ENCODE peak calls at places on chromosomes 13 and 19, in eight cellular contexts. One of them, this sample, is unnamed.

GRCh38 chr13:50485979-50486935 is 357.2 kb downstream of the DLEU7 start:
- DNase-seq in stimulated activated CD8-positive, alpha-beta memory T cell treated with anti-CD3 and anti-CD28 coated beads, Interleukin-7, amount 100 ng/mL, for 1 hour: no peak
- DNase-seq in Caco-2: no peak
- DNase-seq in uterus: no peak
- DNase-seq in NCI-H1048: no peak
- DNase-seq in activated CD4-positive, alpha-beta T cell treated with anti-CD3 and anti-CD28 coated beads for 48 hours: no peak
- DNase-seq in activated naive CD8-positive, alpha-beta T cell treated with anti-CD3 and anti-CD28 coated beads, Interleukin-2, amount 50 U/mL, for 24 hours: no peak
- DNase-seq in dorsolateral prefrontal cortex: no peak
- DNase-seq in this sample: no peak

GRCh38 chr13:113044431-113045114 is 61.0 kb upstream of the F7 start:
- DNase-seq in stimulated activated CD8-positive, alpha-beta memory T cell treated with anti-CD3 and anti-CD28 coated beads, Interleukin-7, amount 100 ng/mL, for 1 hour: no peak
- DNase-seq in Caco-2: no peak
- DNase-seq in uterus: no peak
- DNase-seq in NCI-H1048: no peak
- DNase-seq in activated CD4-positive, alpha-beta T cell treated with anti-CD3 and anti-CD28 coated beads for 48 hours: no peak
- DNase-seq in activated naive CD8-positive, alpha-beta T cell treated with anti-CD3 and anti-CD28 coated beads, Interleukin-2, amount 50 U/mL, for 24 hours: no peak
- DNase-seq in dorsolateral prefrontal cortex: peak; percentile 94
- DNase-seq in this sample: peak; percentile 87

GRCh38 chr19:41795031-41795461 is 1.3 kb upstream of the CEACAM3 start:
- DNase-seq in stimulated activated CD8-positive, alpha-beta memory T cell treated with anti-CD3 and anti-CD28 coated beads, Interleukin-7, amount 100 ng/mL, for 1 hour: peak; percentile 22
- DNase-seq in Caco-2: peak; percentile 68
- DNase-seq in uterus: no peak
- DNase-seq in NCI-H1048: peak; percentile 18
- DNase-seq in activated CD4-positive, alpha-beta T cell treated with anti-CD3 and anti-CD28 coated beads for 48 hours: peak; percentile 77
- DNase-seq in activated naive CD8-positive, alpha-beta T cell treated with anti-CD3 and anti-CD28 coated beads, Interleukin-2, amount 50 U/mL, for 24 hours: peak; percentile 67
- DNase-seq in dorsolateral prefrontal cortex: no peak
- DNase-seq in this sample: no peak

GRCh38 chr13:100789481-100789880 is 114.9 kb upstream of the TMTC4 start:
- DNase-seq in stimulated activated CD8-positive, alpha-beta memory T cell treated with anti-CD3 and anti-CD28 coated beads, Interleukin-7, amount 100 ng/mL, for 1 hour: no peak
- DNase-seq in Caco-2: no peak
- DNase-seq in uterus: no peak
- DNase-seq in NCI-H1048: no peak
- DNase-seq in activated CD4-positive, alpha-beta T cell treated with anti-CD3 and anti-CD28 coated beads for 48 hours: no peak
- DNase-seq in activated naive CD8-positive, alpha-beta T cell treated with anti-CD3 and anti-CD28 coated beads, Interleukin-2, amount 50 U/mL, for 24 hours: no peak
- DNase-seq in dorsolateral prefrontal cortex: peak; percentile 61
- DNase-seq in this sample: no peak

GRCh38 chr19:18168673-18169381 is 4.8 kb upstream of the IFI30 start:
- DNase-seq in stimulated activated CD8-positive, alpha-beta memory T cell treated with anti-CD3 and anti-CD28 coated beads, Interleukin-7, amount 100 ng/mL, for 1 hour: no peak
- DNase-seq in Caco-2: no peak
- DNase-seq in uterus: no peak
- DNase-seq in NCI-H1048: no peak
- DNase-seq in activated CD4-positive, alpha-beta T cell treated with anti-CD3 and anti-CD28 coated beads for 48 hours: no peak
- DNase-seq in activated naive CD8-positive, alpha-beta T cell treated with anti-CD3 and anti-CD28 coated beads, Interleukin-2, amount 50 U/mL, for 24 hours: no peak
- DNase-seq in dorsolateral prefrontal cortex: no peak
- DNase-seq in this sample: no peak

GRCh38 chr13:90055121-90055520 is 1292.4 kb upstream of the MIR17HG start:
- DNase-seq in stimulated activated CD8-positive, alpha-beta memory T cell treated with anti-CD3 and anti-CD28 coated beads, Interleukin-7, amount 100 ng/mL, for 1 hour: no peak
- DNase-seq in Caco-2: no peak
- DNase-seq in uterus: no peak
- DNase-seq in NCI-H1048: no peak
- DNase-seq in activated CD4-positive, alpha-beta T cell treated with anti-CD3 and anti-CD28 coated beads for 48 hours: no peak
- DNase-seq in activated naive CD8-positive, alpha-beta T cell treated with anti-CD3 and anti-CD28 coated beads, Interleukin-2, amount 50 U/mL, for 24 hours: no peak
- DNase-seq in dorsolateral prefrontal cortex: no peak
- DNase-seq in this sample: no peak

GRCh38 chr13:54563286-54563685 is 1534.7 kb downstream of the OLFM4 start:
- DNase-seq in stimulated activated CD8-positive, alpha-beta memory T cell treated with anti-CD3 and anti-CD28 coated beads, Interleukin-7, amount 100 ng/mL, for 1 hour: no peak
- DNase-seq in Caco-2: no peak
- DNase-seq in uterus: no peak
- DNase-seq in NCI-H1048: no peak
- DNase-seq in activated CD4-positive, alpha-beta T cell treated with anti-CD3 and anti-CD28 coated beads for 48 hours: no peak
- DNase-seq in activated naive CD8-positive, alpha-beta T cell treated with anti-CD3 and anti-CD28 coated beads, Interleukin-2, amount 50 U/mL, for 24 hours: no peak
- DNase-seq in dorsolateral prefrontal cortex: no peak
- DNase-seq in this sample: no peak

GRCh38 chr13:113860051-113860471 is 3.8 kb downstream of the GAS6 start:
- DNase-seq in stimulated activated CD8-positive, alpha-beta memory T cell treated with anti-CD3 and anti-CD28 coated beads, Interleukin-7, amount 100 ng/mL, for 1 hour: no peak
- DNase-seq in Caco-2: peak; percentile 81
- DNase-seq in uterus: no peak
- DNase-seq in NCI-H1048: no peak
- DNase-seq in activated CD4-positive, alpha-beta T cell treated with anti-CD3 and anti-CD28 coated beads for 48 hours: no peak
- DNase-seq in activated naive CD8-positive, alpha-beta T cell treated with anti-CD3 and anti-CD28 coated beads, Interleukin-2, amount 50 U/mL, for 24 hours: no peak
- DNase-seq in dorsolateral prefrontal cortex: no peak
- DNase-seq in this sample: no peak

GRCh38 chr19:5321851-5322681 is 18.5 kb downstream of the PTPRS start:
- DNase-seq in stimulated activated CD8-positive, alpha-beta memory T cell treated with anti-CD3 and anti-CD28 coated beads, Interleukin-7, amount 100 ng/mL, for 1 hour: no peak
- DNase-seq in Caco-2: no peak
- DNase-seq in uterus: no peak
- DNase-seq in NCI-H1048: no peak
- DNase-seq in activated CD4-positive, alpha-beta T cell treated with anti-CD3 and anti-CD28 coated beads for 48 hours: peak; percentile 34
- DNase-seq in activated naive CD8-positive, alpha-beta T cell treated with anti-CD3 and anti-CD28 coated beads, Interleukin-2, amount 50 U/mL, for 24 hours: peak; percentile 50
- DNase-seq in dorsolateral prefrontal cortex: peak; percentile 76
- DNase-seq in this sample: no peak

GRCh38 chr19:39397360-39398296 is 6.5 kb downstream of the MED29 start:
- DNase-seq in stimulated activated CD8-positive, alpha-beta memory T cell treated with anti-CD3 and anti-CD28 coated beads, Interleukin-7, amount 100 ng/mL, for 1 hour: peak; percentile 95
- DNase-seq in Caco-2: peak; percentile 94
- DNase-seq in uterus: peak; percentile 90
- DNase-seq in NCI-H1048: peak; percentile 73
- DNase-seq in activated CD4-positive, alpha-beta T cell treated with anti-CD3 and anti-CD28 coated beads for 48 hours: peak; percentile 96
- DNase-seq in activated naive CD8-positive, alpha-beta T cell treated with anti-CD3 and anti-CD28 coated beads, Interleukin-2, amount 50 U/mL, for 24 hours: peak; percentile 98
- DNase-seq in dorsolateral prefrontal cortex: peak; percentile 78
- DNase-seq in this sample: no peak

GRCh38 chr13:97116754-97117153 is 105.4 kb upstream of the MBNL2 start:
- DNase-seq in stimulated activated CD8-positive, alpha-beta memory T cell treated with anti-CD3 and anti-CD28 coated beads, Interleukin-7, amount 100 ng/mL, for 1 hour: no peak
- DNase-seq in Caco-2: no peak
- DNase-seq in uterus: peak; percentile 46
- DNase-seq in NCI-H1048: no peak
- DNase-seq in activated CD4-positive, alpha-beta T cell treated with anti-CD3 and anti-CD28 coated beads for 48 hours: no peak
- DNase-seq in activated naive CD8-positive, alpha-beta T cell treated with anti-CD3 and anti-CD28 coated beads, Interleukin-2, amount 50 U/mL, for 24 hours: no peak
- DNase-seq in dorsolateral prefrontal cortex: no peak
- DNase-seq in this sample: no peak

GRCh38 chr13:48318714-48319457 is 15.3 kb downstream of the RB1 start:
- DNase-seq in stimulated activated CD8-positive, alpha-beta memory T cell treated with anti-CD3 and anti-CD28 coated beads, Interleukin-7, amount 100 ng/mL, for 1 hour: no peak
- DNase-seq in Caco-2: no peak
- DNase-seq in uterus: no peak
- DNase-seq in NCI-H1048: no peak
- DNase-seq in activated CD4-positive, alpha-beta T cell treated with anti-CD3 and anti-CD28 coated beads for 48 hours: peak; percentile 28
- DNase-seq in activated naive CD8-positive, alpha-beta T cell treated with anti-CD3 and anti-CD28 coated beads, Interleukin-2, amount 50 U/mL, for 24 hours: peak; percentile 16
- DNase-seq in dorsolateral prefrontal cortex: no peak
- DNase-seq in this sample: no peak

GRCh38 chr13:35978607-35979316 is 152.4 kb downstream of the DCLK1 start:
- DNase-seq in stimulated activated CD8-positive, alpha-beta memory T cell treated with anti-CD3 and anti-CD28 coated beads, Interleukin-7, amount 100 ng/mL, for 1 hour: no peak
- DNase-seq in Caco-2: no peak
- DNase-seq in uterus: peak; percentile 60
- DNase-seq in NCI-H1048: no peak
- DNase-seq in activated CD4-positive, alpha-beta T cell treated with anti-CD3 and anti-CD28 coated beads for 48 hours: peak; percentile 30
- DNase-seq in activated naive CD8-positive, alpha-beta T cell treated with anti-CD3 and anti-CD28 coated beads, Interleukin-2, amount 50 U/mL, for 24 hours: peak; percentile 16
- DNase-seq in dorsolateral prefrontal cortex: no peak
- DNase-seq in this sample: no peak

GRCh38 chr19:47601180-47601904 is 7.6 kb upstream of the BICRA start:
- DNase-seq in stimulated activated CD8-positive, alpha-beta memory T cell treated with anti-CD3 and anti-CD28 coated beads, Interleukin-7, amount 100 ng/mL, for 1 hour: no peak
- DNase-seq in Caco-2: peak; percentile 76
- DNase-seq in uterus: no peak
- DNase-seq in NCI-H1048: no peak
- DNase-seq in activated CD4-positive, alpha-beta T cell treated with anti-CD3 and anti-CD28 coated beads for 48 hours: peak; percentile 17
- DNase-seq in activated naive CD8-positive, alpha-beta T cell treated with anti-CD3 and anti-CD28 coated beads, Interleukin-2, amount 50 U/mL, for 24 hours: no peak
- DNase-seq in dorsolateral prefrontal cortex: no peak
- DNase-seq in this sample: no peak

GRCh38 chr19:3893509-3894179 is 13.2 kb downstream of the ATCAY start:
- DNase-seq in stimulated activated CD8-positive, alpha-beta memory T cell treated with anti-CD3 and anti-CD28 coated beads, Interleukin-7, amount 100 ng/mL, for 1 hour: no peak
- DNase-seq in Caco-2: no peak
- DNase-seq in uterus: no peak
- DNase-seq in NCI-H1048: no peak
- DNase-seq in activated CD4-positive, alpha-beta T cell treated with anti-CD3 and anti-CD28 coated beads for 48 hours: no peak
- DNase-seq in activated naive CD8-positive, alpha-beta T cell treated with anti-CD3 and anti-CD28 coated beads, Interleukin-2, amount 50 U/mL, for 24 hours: no peak
- DNase-seq in dorsolateral prefrontal cortex: no peak
- DNase-seq in this sample: no peak

GRCh38 chr19:27971071-27971470 is 1241.9 kb downstream of the UQCRFS1 start:
- DNase-seq in stimulated activated CD8-positive, alpha-beta memory T cell treated with anti-CD3 and anti-CD28 coated beads, Interleukin-7, amount 100 ng/mL, for 1 hour: no peak
- DNase-seq in Caco-2: peak; percentile 60
- DNase-seq in uterus: no peak
- DNase-seq in NCI-H1048: no peak
- DNase-seq in activated CD4-positive, alpha-beta T cell treated with anti-CD3 and anti-CD28 coated beads for 48 hours: no peak
- DNase-seq in activated naive CD8-positive, alpha-beta T cell treated with anti-CD3 and anti-CD28 coated beads, Interleukin-2, amount 50 U/mL, for 24 hours: no peak
- DNase-seq in dorsolateral prefrontal cortex: no peak
- DNase-seq in this sample: no peak

GRCh38 chr19:37979547-37980082 is 72.6 kb downstream of the SIPA1L3 start:
- DNase-seq in stimulated activated CD8-positive, alpha-beta memory T cell treated with anti-CD3 and anti-CD28 coated beads, Interleukin-7, amount 100 ng/mL, for 1 hour: no peak
- DNase-seq in Caco-2: peak; percentile 75
- DNase-seq in uterus: no peak
- DNase-seq in NCI-H1048: no peak
- DNase-seq in activated CD4-positive, alpha-beta T cell treated with anti-CD3 and anti-CD28 coated beads for 48 hours: no peak
- DNase-seq in activated naive CD8-positive, alpha-beta T cell treated with anti-CD3 and anti-CD28 coated beads, Interleukin-2, amount 50 U/mL, for 24 hours: no peak
- DNase-seq in dorsolateral prefrontal cortex: no peak
- DNase-seq in this sample: no peak

GRCh38 chr13:49183672-49184315 is 36.3 kb upstream of the MLNR start:
- DNase-seq in stimulated activated CD8-positive, alpha-beta memory T cell treated with anti-CD3 and anti-CD28 coated beads, Interleukin-7, amount 100 ng/mL, for 1 hour: no peak
- DNase-seq in Caco-2: no peak
- DNase-seq in uterus: no peak
- DNase-seq in NCI-H1048: no peak
- DNase-seq in activated CD4-positive, alpha-beta T cell treated with anti-CD3 and anti-CD28 coated beads for 48 hours: no peak
- DNase-seq in activated naive CD8-positive, alpha-beta T cell treated with anti-CD3 and anti-CD28 coated beads, Interleukin-2, amount 50 U/mL, for 24 hours: no peak
- DNase-seq in dorsolateral prefrontal cortex: no peak
- DNase-seq in this sample: no peak

GRCh38 chr13:48443442-48444208 is 30.7 kb upstream of the LPAR6 start:
- DNase-seq in stimulated activated CD8-positive, alpha-beta memory T cell treated with anti-CD3 and anti-CD28 coated beads, Interleukin-7, amount 100 ng/mL, for 1 hour: no peak
- DNase-seq in Caco-2: no peak
- DNase-seq in uterus: no peak
- DNase-seq in NCI-H1048: no peak
- DNase-seq in activated CD4-positive, alpha-beta T cell treated with anti-CD3 and anti-CD28 coated beads for 48 hours: no peak
- DNase-seq in activated naive CD8-positive, alpha-beta T cell treated with anti-CD3 and anti-CD28 coated beads, Interleukin-2, amount 50 U/mL, for 24 hours: no peak
- DNase-seq in dorsolateral prefrontal cortex: no peak
- DNase-seq in this sample: no peak

GRCh38 chr19:2016041-2016807 is 710 bp upstream of the BTBD2 start:
- DNase-seq in stimulated activated CD8-positive, alpha-beta memory T cell treated with anti-CD3 and anti-CD28 coated beads, Interleukin-7, amount 100 ng/mL, for 1 hour: no peak
- DNase-seq in Caco-2: peak; percentile 72
- DNase-seq in uterus: peak; percentile 94
- DNase-seq in NCI-H1048: no peak
- DNase-seq in activated CD4-positive, alpha-beta T cell treated with anti-CD3 and anti-CD28 coated beads for 48 hours: peak; percentile 63
- DNase-seq in activated naive CD8-positive, alpha-beta T cell treated with anti-CD3 and anti-CD28 coated beads, Interleukin-2, amount 50 U/mL, for 24 hours: peak; percentile 63
- DNase-seq in dorsolateral prefrontal cortex: peak; percentile 61
- DNase-seq in this sample: peak; percentile 9

GRCh38 chr19:47886010-47886559 is at the start of gene SULT2A1:
- DNase-seq in stimulated activated CD8-positive, alpha-beta memory T cell treated with anti-CD3 and anti-CD28 coated beads, Interleukin-7, amount 100 ng/mL, for 1 hour: no peak
- DNase-seq in Caco-2: peak; percentile 50
- DNase-seq in uterus: no peak
- DNase-seq in NCI-H1048: no peak
- DNase-seq in activated CD4-positive, alpha-beta T cell treated with anti-CD3 and anti-CD28 coated beads for 48 hours: no peak
- DNase-seq in activated naive CD8-positive, alpha-beta T cell treated with anti-CD3 and anti-CD28 coated beads, Interleukin-2, amount 50 U/mL, for 24 hours: no peak
- DNase-seq in dorsolateral prefrontal cortex: no peak
- DNase-seq in this sample: no peak

GRCh38 chr19:41707871-41708371 is 505 bp upstream of the CEACAM5 start:
- DNase-seq in stimulated activated CD8-positive, alpha-beta memory T cell treated with anti-CD3 and anti-CD28 coated beads, Interleukin-7, amount 100 ng/mL, for 1 hour: no peak
- DNase-seq in Caco-2: no peak
- DNase-seq in uterus: no peak
- DNase-seq in NCI-H1048: no peak
- DNase-seq in activated CD4-positive, alpha-beta T cell treated with anti-CD3 and anti-CD28 coated beads for 48 hours: no peak
- DNase-seq in activated naive CD8-positive, alpha-beta T cell treated with anti-CD3 and anti-CD28 coated beads, Interleukin-2, amount 50 U/mL, for 24 hours: no peak
- DNase-seq in dorsolateral prefrontal cortex: no peak
- DNase-seq in this sample: no peak

GRCh38 chr19:16527971-16528521 is 14.2 kb downstream of the CHERP start:
- DNase-seq in stimulated activated CD8-positive, alpha-beta memory T cell treated with anti-CD3 and anti-CD28 coated beads, Interleukin-7, amount 100 ng/mL, for 1 hour: no peak
- DNase-seq in Caco-2: no peak
- DNase-seq in uterus: no peak
- DNase-seq in NCI-H1048: no peak
- DNase-seq in activated CD4-positive, alpha-beta T cell treated with anti-CD3 and anti-CD28 coated beads for 48 hours: peak; percentile 57
- DNase-seq in activated naive CD8-positive, alpha-beta T cell treated with anti-CD3 and anti-CD28 coated beads, Interleukin-2, amount 50 U/mL, for 24 hours: peak; percentile 34
- DNase-seq in dorsolateral prefrontal cortex: no peak
- DNase-seq in this sample: no peak

GRCh38 chr13:25874907-25875306 is 176.9 kb downstream of the SHISA2 start:
- DNase-seq in stimulated activated CD8-positive, alpha-beta memory T cell treated with anti-CD3 and anti-CD28 coated beads, Interleukin-7, amount 100 ng/mL, for 1 hour: peak; percentile 11
- DNase-seq in Caco-2: no peak
- DNase-seq in uterus: no peak
- DNase-seq in NCI-H1048: no peak
- DNase-seq in activated CD4-positive, alpha-beta T cell treated with anti-CD3 and anti-CD28 coated beads for 48 hours: peak; percentile 70
- DNase-seq in activated naive CD8-positive, alpha-beta T cell treated with anti-CD3 and anti-CD28 coated beads, Interleukin-2, amount 50 U/mL, for 24 hours: peak; percentile 62
- DNase-seq in dorsolateral prefrontal cortex: no peak
- DNase-seq in this sample: no peak

GRCh38 chr13:36783883-36784282 is 35.1 kb upstream of the RFXAP start:
- DNase-seq in stimulated activated CD8-positive, alpha-beta memory T cell treated with anti-CD3 and anti-CD28 coated beads, Interleukin-7, amount 100 ng/mL, for 1 hour: no peak
- DNase-seq in Caco-2: no peak
- DNase-seq in uterus: no peak
- DNase-seq in NCI-H1048: no peak
- DNase-seq in activated CD4-positive, alpha-beta T cell treated with anti-CD3 and anti-CD28 coated beads for 48 hours: no peak
- DNase-seq in activated naive CD8-positive, alpha-beta T cell treated with anti-CD3 and anti-CD28 coated beads, Interleukin-2, amount 50 U/mL, for 24 hours: no peak
- DNase-seq in dorsolateral prefrontal cortex: no peak
- DNase-seq in this sample: no peak

GRCh38 chr19:44587863-44588752 is 25.3 kb upstream of the IGSF23 start:
- DNase-seq in stimulated activated CD8-positive, alpha-beta memory T cell treated with anti-CD3 and anti-CD28 coated beads, Interleukin-7, amount 100 ng/mL, for 1 hour: no peak
- DNase-seq in Caco-2: no peak
- DNase-seq in uterus: no peak
- DNase-seq in NCI-H1048: no peak
- DNase-seq in activated CD4-positive, alpha-beta T cell treated with anti-CD3 and anti-CD28 coated beads for 48 hours: peak; percentile 73
- DNase-seq in activated naive CD8-positive, alpha-beta T cell treated with anti-CD3 and anti-CD28 coated beads, Interleukin-2, amount 50 U/mL, for 24 hours: peak; percentile 14
- DNase-seq in dorsolateral prefrontal cortex: no peak
- DNase-seq in this sample: no peak

GRCh38 chr19:5557691-5558090 is 10.1 kb downstream of the TINCR start:
- DNase-seq in stimulated activated CD8-positive, alpha-beta memory T cell treated with anti-CD3 and anti-CD28 coated beads, Interleukin-7, amount 100 ng/mL, for 1 hour: no peak
- DNase-seq in Caco-2: no peak
- DNase-seq in uterus: no peak
- DNase-seq in NCI-H1048: no peak
- DNase-seq in activated CD4-positive, alpha-beta T cell treated with anti-CD3 and anti-CD28 coated beads for 48 hours: no peak
- DNase-seq in activated naive CD8-positive, alpha-beta T cell treated with anti-CD3 and anti-CD28 coated beads, Interleukin-2, amount 50 U/mL, for 24 hours: no peak
- DNase-seq in dorsolateral prefrontal cortex: no peak
- DNase-seq in this sample: no peak

GRCh38 chr19:10523135-10523636 is 5.9 kb upstream of the S1PR5 start:
- DNase-seq in stimulated activated CD8-positive, alpha-beta memory T cell treated with anti-CD3 and anti-CD28 coated beads, Interleukin-7, amount 100 ng/mL, for 1 hour: no peak
- DNase-seq in Caco-2: no peak
- DNase-seq in uterus: no peak
- DNase-seq in NCI-H1048: no peak
- DNase-seq in activated CD4-positive, alpha-beta T cell treated with anti-CD3 and anti-CD28 coated beads for 48 hours: no peak
- DNase-seq in activated naive CD8-positive, alpha-beta T cell treated with anti-CD3 and anti-CD28 coated beads, Interleukin-2, amount 50 U/mL, for 24 hours: no peak
- DNase-seq in dorsolateral prefrontal cortex: no peak
- DNase-seq in this sample: no peak

GRCh38 chr19:42033413-42033812 is 36.6 kb downstream of the GRIK5 start:
- DNase-seq in stimulated activated CD8-positive, alpha-beta memory T cell treated with anti-CD3 and anti-CD28 coated beads, Interleukin-7, amount 100 ng/mL, for 1 hour: no peak
- DNase-seq in Caco-2: no peak
- DNase-seq in uterus: no peak
- DNase-seq in NCI-H1048: no peak
- DNase-seq in activated CD4-positive, alpha-beta T cell treated with anti-CD3 and anti-CD28 coated beads for 48 hours: no peak
- DNase-seq in activated naive CD8-positive, alpha-beta T cell treated with anti-CD3 and anti-CD28 coated beads, Interleukin-2, amount 50 U/mL, for 24 hours: no peak
- DNase-seq in dorsolateral prefrontal cortex: no peak
- DNase-seq in this sample: no peak

GRCh38 chr19:38792250-38793111 is 3.5 kb downstream of the LGALS7B start:
- DNase-seq in stimulated activated CD8-positive, alpha-beta memory T cell treated with anti-CD3 and anti-CD28 coated beads, Interleukin-7, amount 100 ng/mL, for 1 hour: peak; percentile 15
- DNase-seq in Caco-2: no peak
- DNase-seq in uterus: no peak
- DNase-seq in NCI-H1048: no peak
- DNase-seq in activated CD4-positive, alpha-beta T cell treated with anti-CD3 and anti-CD28 coated beads for 48 hours: peak; percentile 64
- DNase-seq in activated naive CD8-positive, alpha-beta T cell treated with anti-CD3 and anti-CD28 coated beads, Interleukin-2, amount 50 U/mL, for 24 hours: peak; percentile 60
- DNase-seq in dorsolateral prefrontal cortex: no peak
- DNase-seq in this sample: no peak

GRCh38 chr19:41565384-41565730 is 10.6 kb upstream of the CEACAM21 start:
- DNase-seq in stimulated activated CD8-positive, alpha-beta memory T cell treated with anti-CD3 and anti-CD28 coated beads, Interleukin-7, amount 100 ng/mL, for 1 hour: no peak
- DNase-seq in Caco-2: no peak
- DNase-seq in uterus: no peak
- DNase-seq in NCI-H1048: no peak
- DNase-seq in activated CD4-positive, alpha-beta T cell treated with anti-CD3 and anti-CD28 coated beads for 48 hours: no peak
- DNase-seq in activated naive CD8-positive, alpha-beta T cell treated with anti-CD3 and anti-CD28 coated beads, Interleukin-2, amount 50 U/mL, for 24 hours: no peak
- DNase-seq in dorsolateral prefrontal cortex: no peak
- DNase-seq in this sample: no peak